ENCODE peak calls at places on chromosomes 11 and 22, in seven cellular contexts. One of them, this sample, is unnamed.

GRCh38 chr11:106276859-106277436 is 199.5 kb downstream of the AASDHPPT start:
- DNase-seq in left colon: no peak
- DNase-seq in foreskin melanocyte: peak
- DNase-seq in GOT3: no peak
- DNase-seq in NCI-H510A treated with DMSO at 0.1 percent for 48 hours: no peak
- DNase-seq in mucosa of descending colon: no peak
- DNase-seq in activated CD4-positive, CD25-positive, alpha-beta regulatory T cell: no peak
- DNase-seq in this sample: peak

GRCh38 chr22:37492428-37493344 is 6.5 kb upstream of the MFNG start:
- DNase-seq in left colon: no peak
- DNase-seq in foreskin melanocyte: peak
- DNase-seq in GOT3: no peak
- DNase-seq in NCI-H510A treated with DMSO at 0.1 percent for 48 hours: no peak
- DNase-seq in mucosa of descending colon: peak
- DNase-seq in activated CD4-positive, CD25-positive, alpha-beta regulatory T cell: no peak
- DNase-seq in this sample: peak

GRCh38 chr22:40030757-40031092 is 36.0 kb downstream of the FAM83F start:
- DNase-seq in left colon: no peak
- DNase-seq in foreskin melanocyte: no peak
- DNase-seq in GOT3: no peak
- DNase-seq in NCI-H510A treated with DMSO at 0.1 percent for 48 hours: no peak
- DNase-seq in mucosa of descending colon: no peak
- DNase-seq in activated CD4-positive, CD25-positive, alpha-beta regulatory T cell: no peak
- DNase-seq in this sample: no peak

GRCh38 chr11:117361432-117361831 is 33.8 kb downstream of the CEP164 start:
- DNase-seq in left colon: no peak
- DNase-seq in foreskin melanocyte: no peak
- DNase-seq in GOT3: no peak
- DNase-seq in NCI-H510A treated with DMSO at 0.1 percent for 48 hours: no peak
- DNase-seq in mucosa of descending colon: no peak
- DNase-seq in activated CD4-positive, CD25-positive, alpha-beta regulatory T cell: no peak
- DNase-seq in this sample: no peak

GRCh38 chr11:84722583-84723108 is 904.5 kb downstream of the DLG2 start:
- DNase-seq in left colon: no peak
- DNase-seq in foreskin melanocyte: no peak
- DNase-seq in GOT3: no peak
- DNase-seq in NCI-H510A treated with DMSO at 0.1 percent for 48 hours: no peak
- DNase-seq in mucosa of descending colon: no peak
- DNase-seq in activated CD4-positive, CD25-positive, alpha-beta regulatory T cell: no peak
- DNase-seq in this sample: peak

GRCh38 chr11:106733518-106734162 is 284.6 kb downstream of the GUCY1A2 start:
- DNase-seq in left colon: no peak
- DNase-seq in foreskin melanocyte: no peak
- DNase-seq in GOT3: no peak
- DNase-seq in NCI-H510A treated with DMSO at 0.1 percent for 48 hours: no peak
- DNase-seq in mucosa of descending colon: no peak
- DNase-seq in activated CD4-positive, CD25-positive, alpha-beta regulatory T cell: no peak
- DNase-seq in this sample: no peak

GRCh38 chr11:28767574-28767973 is 659.4 kb downstream of the METTL15 start:
- DNase-seq in left colon: no peak
- DNase-seq in foreskin melanocyte: no peak
- DNase-seq in GOT3: no peak
- DNase-seq in NCI-H510A treated with DMSO at 0.1 percent for 48 hours: no peak
- DNase-seq in mucosa of descending colon: no peak
- DNase-seq in activated CD4-positive, CD25-positive, alpha-beta regulatory T cell: no peak
- DNase-seq in this sample: peak

GRCh38 chr11:15852179-15852578 is 504.2 kb downstream of the SOX6 start:
- DNase-seq in left colon: peak
- DNase-seq in foreskin melanocyte: no peak
- DNase-seq in GOT3: no peak
- DNase-seq in NCI-H510A treated with DMSO at 0.1 percent for 48 hours: peak
- DNase-seq in mucosa of descending colon: no peak
- DNase-seq in activated CD4-positive, CD25-positive, alpha-beta regulatory T cell: no peak
- DNase-seq in this sample: peak

GRCh38 chr11:30535818-30536217 is 50.3 kb downstream of the MPPED2 start:
- DNase-seq in left colon: no peak
- DNase-seq in foreskin melanocyte: no peak
- DNase-seq in GOT3: no peak
- DNase-seq in NCI-H510A treated with DMSO at 0.1 percent for 48 hours: no peak
- DNase-seq in mucosa of descending colon: no peak
- DNase-seq in activated CD4-positive, CD25-positive, alpha-beta regulatory T cell: no peak
- DNase-seq in this sample: no peak

GRCh38 chr11:43686207-43686606 is 5.7 kb downstream of the HSD17B12 start:
- DNase-seq in left colon: no peak
- DNase-seq in foreskin melanocyte: no peak
- DNase-seq in GOT3: no peak
- DNase-seq in NCI-H510A treated with DMSO at 0.1 percent for 48 hours: no peak
- DNase-seq in mucosa of descending colon: no peak
- DNase-seq in activated CD4-positive, CD25-positive, alpha-beta regulatory T cell: no peak
- DNase-seq in this sample: no peak

GRCh38 chr11:66870616-66871520 is 14.0 kb downstream of the LRFN4 start:
- DNase-seq in left colon: no peak
- DNase-seq in foreskin melanocyte: no peak
- DNase-seq in GOT3: no peak
- DNase-seq in NCI-H510A treated with DMSO at 0.1 percent for 48 hours: no peak
- DNase-seq in mucosa of descending colon: no peak
- DNase-seq in activated CD4-positive, CD25-positive, alpha-beta regulatory T cell: no peak
- DNase-seq in this sample: no peak

GRCh38 chr22:25235547-25236290 is 16.3 kb downstream of the CRYBB2 start:
- DNase-seq in left colon: peak
- DNase-seq in foreskin melanocyte: peak
- DNase-seq in GOT3: peak
- DNase-seq in NCI-H510A treated with DMSO at 0.1 percent for 48 hours: peak
- DNase-seq in mucosa of descending colon: peak
- DNase-seq in activated CD4-positive, CD25-positive, alpha-beta regulatory T cell: peak
- DNase-seq in this sample: peak

GRCh38 chr11:72629266-72629665 is 45.0 kb downstream of the PDE2A start:
- DNase-seq in left colon: peak
- DNase-seq in foreskin melanocyte: no peak
- DNase-seq in GOT3: no peak
- DNase-seq in NCI-H510A treated with DMSO at 0.1 percent for 48 hours: no peak
- DNase-seq in mucosa of descending colon: peak
- DNase-seq in activated CD4-positive, CD25-positive, alpha-beta regulatory T cell: no peak
- DNase-seq in this sample: no peak

GRCh38 chr22:49142281-49142680 is 685.4 kb downstream of the BRD1 start:
- DNase-seq in left colon: no peak
- DNase-seq in foreskin melanocyte: no peak
- DNase-seq in GOT3: no peak
- DNase-seq in NCI-H510A treated with DMSO at 0.1 percent for 48 hours: no peak
- DNase-seq in mucosa of descending colon: no peak
- DNase-seq in activated CD4-positive, CD25-positive, alpha-beta regulatory T cell: no peak
- DNase-seq in this sample: no peak

GRCh38 chr11:15627560-15627959 is 512.8 kb downstream of the INSC start:
- DNase-seq in left colon: no peak
- DNase-seq in foreskin melanocyte: no peak
- DNase-seq in GOT3: no peak
- DNase-seq in NCI-H510A treated with DMSO at 0.1 percent for 48 hours: no peak
- DNase-seq in mucosa of descending colon: no peak
- DNase-seq in activated CD4-positive, CD25-positive, alpha-beta regulatory T cell: no peak
- DNase-seq in this sample: peak

GRCh38 chr11:128894685-128895084 is 3.5 kb downstream of the KCNJ5 start:
- DNase-seq in left colon: peak
- DNase-seq in foreskin melanocyte: no peak
- DNase-seq in GOT3: no peak
- DNase-seq in NCI-H510A treated with DMSO at 0.1 percent for 48 hours: no peak
- DNase-seq in mucosa of descending colon: peak
- DNase-seq in activated CD4-positive, CD25-positive, alpha-beta regulatory T cell: no peak
- DNase-seq in this sample: no peak

GRCh38 chr11:74371269-74372039 is 26.8 kb downstream of the PGM2L1 start:
- DNase-seq in left colon: no peak
- DNase-seq in foreskin melanocyte: peak
- DNase-seq in GOT3: no peak
- DNase-seq in NCI-H510A treated with DMSO at 0.1 percent for 48 hours: no peak
- DNase-seq in mucosa of descending colon: no peak
- DNase-seq in activated CD4-positive, CD25-positive, alpha-beta regulatory T cell: no peak
- DNase-seq in this sample: peak

GRCh38 chr11:118618991-118619375 is 11.6 kb downstream of the PHLDB1 start:
- DNase-seq in left colon: no peak
- DNase-seq in foreskin melanocyte: peak
- DNase-seq in GOT3: no peak
- DNase-seq in NCI-H510A treated with DMSO at 0.1 percent for 48 hours: no peak
- DNase-seq in mucosa of descending colon: no peak
- DNase-seq in activated CD4-positive, CD25-positive, alpha-beta regulatory T cell: no peak
- DNase-seq in this sample: no peak

GRCh38 chr11:2901854-2902783 is 16.5 kb upstream of the CDKN1C start:
- DNase-seq in left colon: peak
- DNase-seq in foreskin melanocyte: peak
- DNase-seq in GOT3: peak
- DNase-seq in NCI-H510A treated with DMSO at 0.1 percent for 48 hours: peak
- DNase-seq in mucosa of descending colon: peak
- DNase-seq in activated CD4-positive, CD25-positive, alpha-beta regulatory T cell: peak
- DNase-seq in this sample: peak

GRCh38 chr22:29593923-29594322 is 9.5 kb upstream of the NF2 start:
- DNase-seq in left colon: no peak
- DNase-seq in foreskin melanocyte: no peak
- DNase-seq in GOT3: no peak
- DNase-seq in NCI-H510A treated with DMSO at 0.1 percent for 48 hours: no peak
- DNase-seq in mucosa of descending colon: no peak
- DNase-seq in activated CD4-positive, CD25-positive, alpha-beta regulatory T cell: no peak
- DNase-seq in this sample: no peak

GRCh38 chr11:65584723-65585171 is 8.9 kb downstream of the EHBP1L1 start:
- DNase-seq in left colon: no peak
- DNase-seq in foreskin melanocyte: no peak
- DNase-seq in GOT3: no peak
- DNase-seq in NCI-H510A treated with DMSO at 0.1 percent for 48 hours: no peak
- DNase-seq in mucosa of descending colon: no peak
- DNase-seq in activated CD4-positive, CD25-positive, alpha-beta regulatory T cell: no peak
- DNase-seq in this sample: no peak

GRCh38 chr22:38081941-38082828 is 1.8 kb downstream of the SLC16A8 start:
- DNase-seq in left colon: no peak
- DNase-seq in foreskin melanocyte: no peak
- DNase-seq in GOT3: no peak
- DNase-seq in NCI-H510A treated with DMSO at 0.1 percent for 48 hours: no peak
- DNase-seq in mucosa of descending colon: no peak
- DNase-seq in activated CD4-positive, CD25-positive, alpha-beta regulatory T cell: no peak
- DNase-seq in this sample: peak

GRCh38 chr22:44193537-44193896 is 12.8 kb downstream of the PARVG start:
- DNase-seq in left colon: no peak
- DNase-seq in foreskin melanocyte: no peak
- DNase-seq in GOT3: no peak
- DNase-seq in NCI-H510A treated with DMSO at 0.1 percent for 48 hours: no peak
- DNase-seq in mucosa of descending colon: no peak
- DNase-seq in activated CD4-positive, CD25-positive, alpha-beta regulatory T cell: no peak
- DNase-seq in this sample: no peak

GRCh38 chr11:113174862-113175261 is 139.5 kb upstream of the TTC12 start:
- DNase-seq in left colon: no peak
- DNase-seq in foreskin melanocyte: no peak
- DNase-seq in GOT3: no peak
- DNase-seq in NCI-H510A treated with DMSO at 0.1 percent for 48 hours: no peak
- DNase-seq in mucosa of descending colon: no peak
- DNase-seq in activated CD4-positive, CD25-positive, alpha-beta regulatory T cell: no peak
- DNase-seq in this sample: no peak

GRCh38 chr22:42752912-42753311 is 32.2 kb upstream of the A4GALT start:
- DNase-seq in left colon: no peak
- DNase-seq in foreskin melanocyte: no peak
- DNase-seq in GOT3: no peak
- DNase-seq in NCI-H510A treated with DMSO at 0.1 percent for 48 hours: no peak
- DNase-seq in mucosa of descending colon: no peak
- DNase-seq in activated CD4-positive, CD25-positive, alpha-beta regulatory T cell: no peak
- DNase-seq in this sample: no peak

GRCh38 chr11:119849872-119850271 is 120.9 kb upstream of the NECTIN1 start:
- DNase-seq in left colon: no peak
- DNase-seq in foreskin melanocyte: no peak
- DNase-seq in GOT3: no peak
- DNase-seq in NCI-H510A treated with DMSO at 0.1 percent for 48 hours: no peak
- DNase-seq in mucosa of descending colon: no peak
- DNase-seq in activated CD4-positive, CD25-positive, alpha-beta regulatory T cell: no peak
- DNase-seq in this sample: no peak

GRCh38 chr11:39630365-39630764 is 1829.1 kb downstream of the LRRC4C start:
- DNase-seq in left colon: no peak
- DNase-seq in foreskin melanocyte: no peak
- DNase-seq in GOT3: no peak
- DNase-seq in NCI-H510A treated with DMSO at 0.1 percent for 48 hours: no peak
- DNase-seq in mucosa of descending colon: no peak
- DNase-seq in activated CD4-positive, CD25-positive, alpha-beta regulatory T cell: no peak
- DNase-seq in this sample: peak

This sample was measured in DMS53.